ENCODE peak calls at places on chromosomes 13 and 19, in four cellular contexts. H is PC-3, J is K562, S is endothelial cell of umbilical vein. D is an unnamed sample. For H3K4me1 and H3K79me2, the result is how much of the 10 kb centered on the place peaks cover.

GRCh38 chr13:74132768-74133656 is 1.2 kb downstream of the KLF12 start:
- DNase-seq in H (no peak), J (no peak), S (peak), D (peak)

GRCh38 chr19:49591731-49592485 is 926 bp downstream of the PRR12 start:
- DNase-seq in H (peak), J (peak), S (peak), D (peak)

GRCh38 chr19:6709549-6709948 is 10.9 kb downstream of the C3 start:
- DNase-seq in H (no peak), J (no peak), S (no peak), D (no peak)

GRCh38 chr19:40235238-40236025 is 8.9 kb upstream of the CCNP start:
- DNase-seq in H (no peak), J (peak), S (no peak), D (no peak)

GRCh38 chr13:98556968-98557591 is 19.8 kb downstream of the STK24 start:
- DNase-seq in H (no peak), J (no peak), S (no peak), D (no peak)

GRCh38 chr13:28340272-28340793 is 154.6 kb downstream of the FLT1 start:
- DNase-seq in H (peak), J (no peak), S (no peak), D (peak)

GRCh38 chr13:24713022-24713421 is 32.8 kb downstream of the ATP12A start:
- DNase-seq in H (no peak), J (no peak), S (no peak), D (no peak)

GRCh38 chr19:39915101-39915847 is 19.2 kb downstream of the FCGBP start:
- DNase-seq in H (no peak), J (no peak), S (no peak), D (no peak)

GRCh38 chr19:33048806-33049676 is 15.6 kb downstream of the RHPN2 start:
- DNase-seq in H (peak), J (no peak), S (no peak), D (no peak)

GRCh38 chr13:94318418-94318817 is 161.1 kb downstream of the DCT start:
- DNase-seq in H (no peak), J (no peak), S (no peak), D (no peak)

GRCh38 chr19:53057904-53058579 is 13.5 kb downstream of the ERVV-2 start:
- DNase-seq in H (peak), J (no peak), S (no peak), D (no peak)

GRCh38 chr13:93413972-93414717 is 187.5 kb downstream of the GPC6 start:
- DNase-seq in H (no peak), J (no peak), S (no peak), D (no peak)

GRCh38 chr13:23579886-23580706 is 9.9 kb downstream of the TNFRSF19 start:
- DNase-seq in H (peak), J (no peak), S (peak), D (no peak)

GRCh38 chr13:23584275-23584674 is 14.1 kb downstream of the TNFRSF19 start:
- DNase-seq in H (no peak), J (no peak), S (no peak), D (no peak)

GRCh38 chr13:23586336-23586735 is 16.1 kb downstream of the TNFRSF19 start:
- DNase-seq in H (no peak), J (no peak), S (no peak), D (no peak)

GRCh38 chr13:23579072-23579885 is 9.1 kb downstream of the TNFRSF19 start:
- DNase-seq in H (peak), J (peak), S (peak), D (peak)

DNA sequence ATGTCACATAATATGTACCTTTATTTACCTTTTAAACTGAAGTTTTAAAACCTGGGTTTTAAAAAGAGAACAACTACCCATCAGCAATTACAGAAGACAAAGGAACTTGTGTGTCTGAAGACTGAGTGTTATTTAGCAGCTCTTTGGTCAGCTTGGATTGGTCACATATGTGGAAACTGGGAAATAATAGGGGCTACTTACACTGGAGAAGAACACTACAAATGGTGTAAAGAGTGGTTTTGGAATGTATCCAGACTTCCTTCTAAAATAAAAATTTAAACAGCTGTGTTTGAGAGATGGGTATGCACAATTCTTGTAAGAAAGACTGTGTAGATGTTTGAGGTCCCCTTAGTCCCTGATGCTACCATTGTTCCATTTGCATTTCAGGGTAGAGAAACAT is 13.3 kb downstream of the TNFRSF19 start:
- DNase-seq in H (no peak), J (no peak), S (no peak), D (no peak)
- H3K4me2 ChIP-seq in H (no peak), J (no peak), S (no peak), D (no peak)

DNA sequence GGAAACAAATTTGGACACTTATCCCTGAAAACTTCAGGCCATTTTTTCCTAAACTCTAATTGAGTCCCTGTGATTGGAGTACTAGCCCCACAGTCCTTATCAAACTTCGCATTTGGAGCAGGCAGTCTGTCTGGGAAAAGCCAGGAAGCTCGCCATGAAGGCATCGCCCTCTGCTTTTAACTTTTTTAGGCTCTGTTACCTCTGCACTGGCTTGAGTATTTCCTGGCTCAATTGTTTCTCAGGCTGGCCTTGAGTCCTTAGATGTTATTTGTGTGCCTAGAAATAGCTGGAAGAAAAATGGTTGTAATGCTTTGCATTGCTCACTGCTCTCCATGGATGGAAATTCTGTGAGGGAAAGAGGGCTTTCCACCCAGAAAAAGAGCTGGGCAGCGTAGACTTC is 24.2 kb downstream of the ACTN4 start:
- DNase-seq in H (no peak), J (no peak), S (peak), D (no peak)
- H3K4me1 ChIP-seq in H (under half), J (half or more), S (half or more), D (under half)

GRCh38 chr19:38287604-38288003 is 16.4 kb upstream of the C19orf33 start:
- DNase-seq in H (no peak), J (no peak), S (no peak), D (no peak)
- H3K79me2 ChIP-seq in H (half or more), J (under half), S (under half), D (under half)

DNA sequence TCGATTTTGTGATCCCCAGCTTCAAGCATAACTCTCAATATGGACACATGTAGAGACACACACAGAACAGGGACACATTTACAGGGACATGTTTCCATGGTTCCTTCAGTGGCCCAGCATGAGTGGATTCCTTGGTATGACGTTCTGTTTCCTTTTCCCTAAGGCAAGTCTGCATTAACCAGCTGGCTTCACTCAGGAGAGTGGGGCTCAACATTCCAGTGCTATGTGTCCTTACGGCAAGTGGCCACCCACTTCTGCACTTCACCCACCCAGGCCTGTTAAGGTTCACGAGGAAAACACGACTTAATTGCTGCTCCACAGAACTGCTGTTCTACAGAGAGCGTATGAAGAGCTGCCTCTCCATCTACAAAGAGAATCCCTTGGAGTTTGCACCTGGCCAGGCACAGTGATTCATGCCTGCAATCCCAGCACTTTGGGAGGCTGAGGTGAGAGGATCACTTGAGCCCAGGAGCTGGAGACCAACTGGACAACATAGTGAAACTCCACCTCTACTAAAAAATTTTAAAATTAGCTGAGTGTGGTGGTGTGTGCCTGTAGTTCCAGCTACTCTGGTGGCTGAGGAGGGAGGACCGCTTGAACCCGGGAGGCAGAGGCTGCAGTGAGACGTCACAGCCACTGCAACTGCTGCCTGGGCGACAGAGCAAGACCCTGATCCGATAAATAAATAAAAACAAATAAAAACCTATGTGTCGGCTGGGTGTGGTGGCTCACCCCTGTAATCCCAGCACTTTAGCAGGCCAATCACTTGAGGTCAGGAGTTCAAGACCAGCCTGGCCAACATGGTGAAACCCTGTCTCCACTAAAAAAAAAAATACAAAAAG is 32.5 kb downstream of the BRD4 start:
- DNase-seq in H (no peak), J (no peak), S (no peak), D (no peak)
- H3K4me2 ChIP-seq in H (no peak), J (no peak), S (no peak), D (peak)

DNA sequence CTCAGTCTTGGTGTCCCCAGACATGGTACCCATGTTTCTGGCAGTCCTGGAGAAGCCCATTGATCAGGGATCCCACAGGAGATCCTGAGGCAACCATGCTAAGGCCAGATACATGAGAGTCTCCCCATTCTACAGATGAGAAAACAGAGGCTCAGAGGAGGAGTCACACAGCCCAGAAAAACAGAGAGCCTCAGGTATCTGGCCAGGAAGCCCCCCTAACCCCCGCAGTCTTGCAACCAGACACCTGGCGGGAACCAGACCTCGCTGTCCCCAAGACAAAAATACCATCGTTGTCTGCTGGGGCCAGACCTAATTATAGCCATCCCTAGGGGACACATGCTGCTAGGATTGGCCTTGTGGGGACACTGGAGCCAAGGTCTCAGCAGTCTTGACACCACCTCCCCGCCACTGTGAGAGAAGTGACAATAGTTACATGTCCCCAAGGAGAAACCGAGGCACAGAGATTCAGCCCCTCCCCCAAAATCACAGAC is 1.6 kb upstream of the PDE4C start:
- DNase-seq in H (no peak), J (no peak), S (no peak), D (peak)
- H3K4me1 ChIP-seq in H (under half), J (under half), S (under half), D (under half)

GRCh38 chr19:54448774-54449700 is at the start of gene LENG8:
- DNase-seq in H (peak), J (peak), S (peak), D (peak)

GRCh38 chr19:54449701-54450069 is 686 bp downstream of the LENG8 start:
- DNase-seq in H (no peak), J (no peak), S (no peak), D (no peak)

GRCh38 chr19:54452626-54453025 is 3.6 kb downstream of the LENG8 start:
- DNase-seq in H (no peak), J (no peak), S (no peak), D (no peak)

GRCh38 chr19:54451997-54452396 is 3.0 kb downstream of the LENG8 start:
- DNase-seq in H (no peak), J (no peak), S (no peak), D (no peak)

DNA sequence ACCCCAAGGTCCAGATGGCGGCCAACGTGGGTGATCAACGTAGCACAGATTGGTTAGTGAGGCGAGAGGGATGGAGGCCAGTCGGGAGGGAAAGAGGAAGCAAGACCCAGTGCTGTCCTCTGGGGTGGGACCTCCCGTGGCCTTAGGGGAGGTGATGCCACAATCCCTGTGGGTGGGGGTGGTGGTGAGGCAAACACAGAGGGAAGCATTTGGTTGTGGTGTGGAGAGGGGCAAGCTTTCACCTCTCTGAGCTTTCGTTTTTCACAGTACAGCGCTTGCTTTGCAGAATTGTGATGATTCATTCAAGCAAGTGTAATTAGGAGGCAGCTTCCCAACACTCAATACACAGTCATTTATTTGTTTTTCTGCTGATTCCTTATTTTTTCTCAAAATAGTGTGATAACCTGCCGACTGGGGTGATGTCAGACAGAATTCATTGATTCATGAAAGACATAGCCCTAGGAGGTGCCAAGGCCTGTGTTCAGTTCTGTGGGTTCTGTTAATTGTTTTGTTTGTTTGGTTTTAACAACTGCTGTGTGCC is 2.4 kb downstream of the LENG8 start:
- DNase-seq in H (peak), J (no peak), S (no peak), D (no peak)
- H3K79me2 ChIP-seq in H (half or more), J (half or more), S (half or more), D (half or more)

GRCh38 chr13:72120632-72121031 is 253.6 kb upstream of the DACH1 start:
- DNase-seq in H (no peak), J (no peak), S (no peak), D (no peak)
- H3K4me2 ChIP-seq in H (no peak), J (no peak), S (no peak), D (no peak)

GRCh38 chr19:46860846-46861690 is at the start of gene ARHGAP35:
- DNase-seq in H (peak), J (peak), S (no peak), D (peak)

GRCh38 chr19:46861691-46862503 is 1.1 kb downstream of the ARHGAP35 start:
- DNase-seq in H (peak), J (peak), S (peak), D (peak)

GRCh38 chr19:46862974-46863632 is 2.3 kb downstream of the ARHGAP35 start:
- DNase-seq in H (no peak), J (peak), S (no peak), D (peak)

GRCh38 chr19:46863818-46864629 is 3.2 kb downstream of the ARHGAP35 start:
- DNase-seq in H (peak), J (peak), S (peak), D (no peak)

DNA sequence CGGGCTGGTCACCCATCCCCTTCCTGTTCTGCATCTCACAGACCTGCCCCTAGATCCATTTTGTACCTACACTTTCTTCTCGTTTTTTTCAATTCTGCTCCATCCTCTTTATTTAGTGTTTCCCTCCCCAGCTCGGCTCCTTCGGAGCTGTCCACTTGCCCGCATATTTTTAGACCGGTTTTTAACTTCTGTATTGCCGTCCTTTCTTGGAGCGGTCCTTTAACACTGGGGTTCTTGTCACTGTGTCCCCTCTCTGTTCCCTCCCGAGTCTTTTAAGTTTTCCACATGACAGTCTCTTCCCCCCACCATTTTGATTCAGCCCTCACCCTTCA is 1.7 kb downstream of the ARHGAP35 start:
- DNase-seq in H (no peak), J (peak), S (peak), D (no peak)
- H3K4me1 ChIP-seq in H (half or more), J (under half), S (under half), D (half or more)

GRCh38 chr13:50928609-50929274 is 19.2 kb downstream of the RNASEH2B start:
- DNase-seq in H (no peak), J (no peak), S (no peak), D (no peak)
- H3K79me2 ChIP-seq in H (under half), J (under half), S (under half), D (half or more)

GRCh38 chr19:5494780-5495179 is 39.6 kb downstream of the ZNRF4 start:
- DNase-seq in H (no peak), J (no peak), S (no peak), D (no peak)

GRCh38 chr19:5491565-5491964 is 36.3 kb downstream of the ZNRF4 start:
- DNase-seq in H (no peak), J (no peak), S (no peak), D (no peak)

GRCh38 chr19:5492813-5493409 is 37.7 kb downstream of the ZNRF4 start:
- DNase-seq in H (no peak), J (no peak), S (no peak), D (no peak)

GRCh38 chr19:5489511-5489910 is 34.3 kb downstream of the ZNRF4 start:
- DNase-seq in H (no peak), J (no peak), S (no peak), D (no peak)

GRCh38 chr19:5492281-5492812 is 37.1 kb downstream of the ZNRF4 start:
- DNase-seq in H (no peak), J (no peak), S (no peak), D (no peak)
- H3K4me2 ChIP-seq in H (peak), J (no peak), S (no peak), D (no peak)

D was measured in Karpas-422.